ENCODE peak calls at places on chromosomes 3 and 15, in four cellular contexts. One of them, this sample, is unnamed.

GRCh38 chr3:98780343-98780742 is 17.2 kb downstream of the ST3GAL6 start:
- DNase-seq in heart right ventricle: no peak
- DNase-seq in left colon: no peak
- DNase-seq in LHCN-M2: no peak
- DNase-seq in this sample: no peak

GRCh38 chr3:43198791-43199644 is 87.3 kb upstream of the SNRK start:
- DNase-seq in heart right ventricle: no peak
- DNase-seq in left colon: no peak
- DNase-seq in LHCN-M2: no peak
- DNase-seq in this sample: no peak

GRCh38 chr3:58624550-58624949 is 42.0 kb downstream of the FAM3D start:
- DNase-seq in heart right ventricle: no peak
- DNase-seq in left colon: no peak
- DNase-seq in LHCN-M2: no peak
- DNase-seq in this sample: no peak

GRCh38 chr3:133996251-133996661 is 33.5 kb downstream of the SLCO2A1 start:
- DNase-seq in heart right ventricle: no peak
- DNase-seq in left colon: no peak
- DNase-seq in LHCN-M2: no peak
- DNase-seq in this sample: no peak

GRCh38 chr15:57919754-57920153 is 145.8 kb downstream of the ALDH1A2 start:
- DNase-seq in heart right ventricle: no peak
- DNase-seq in left colon: no peak
- DNase-seq in LHCN-M2: no peak
- DNase-seq in this sample: no peak

GRCh38 chr3:163071684-163072083 is 1575.1 kb downstream of the OTOL1 start:
- DNase-seq in heart right ventricle: no peak
- DNase-seq in left colon: no peak
- DNase-seq in LHCN-M2: peak
- DNase-seq in this sample: no peak

GRCh38 chr3:138296639-138297038 is 33.0 kb downstream of the NME9 start:
- DNase-seq in heart right ventricle: no peak
- DNase-seq in left colon: no peak
- DNase-seq in LHCN-M2: no peak
- DNase-seq in this sample: no peak

GRCh38 chr3:123787133-123787532 is 97.0 kb downstream of the MYLK start:
- DNase-seq in heart right ventricle: no peak
- DNase-seq in left colon: peak
- DNase-seq in LHCN-M2: no peak
- DNase-seq in this sample: no peak

GRCh38 chr3:158508481-158508880 is 62.5 kb upstream of the MLF1 start:
- DNase-seq in heart right ventricle: no peak
- DNase-seq in left colon: no peak
- DNase-seq in LHCN-M2: no peak
- DNase-seq in this sample: no peak

GRCh38 chr15:88657326-88658069 is 18.7 kb downstream of the ISG20 start:
- DNase-seq in heart right ventricle: no peak
- DNase-seq in left colon: no peak
- DNase-seq in LHCN-M2: peak
- DNase-seq in this sample: peak

GRCh38 chr15:79091204-79091867 is 756 bp upstream of the RASGRF1 start:
- DNase-seq in heart right ventricle: no peak
- DNase-seq in left colon: no peak
- DNase-seq in LHCN-M2: no peak
- DNase-seq in this sample: peak

GRCh38 chr3:113088616-113089015 is 97.8 kb downstream of the GTPBP8 start:
- DNase-seq in heart right ventricle: no peak
- DNase-seq in left colon: no peak
- DNase-seq in LHCN-M2: no peak
- DNase-seq in this sample: no peak

GRCh38 chr3:20064387-20064786 is 24.1 kb downstream of the KAT2B start:
- DNase-seq in heart right ventricle: no peak
- DNase-seq in left colon: no peak
- DNase-seq in LHCN-M2: no peak
- DNase-seq in this sample: no peak

GRCh38 chr15:62089616-62090015 is 22.8 kb downstream of the C2CD4A start:
- DNase-seq in heart right ventricle: no peak
- DNase-seq in left colon: no peak
- DNase-seq in LHCN-M2: no peak
- DNase-seq in this sample: no peak

GRCh38 chr3:4979401-4980228 is at the start of gene BHLHE40:
- DNase-seq in heart right ventricle: no peak
- DNase-seq in left colon: peak
- DNase-seq in LHCN-M2: no peak
- DNase-seq in this sample: no peak

GRCh38 chr3:111585214-111585613 is 9.9 kb downstream of the ZBED2 start:
- DNase-seq in heart right ventricle: no peak
- DNase-seq in left colon: no peak
- DNase-seq in LHCN-M2: no peak
- DNase-seq in this sample: no peak

GRCh38 chr15:76930831-76931396 is 635 bp upstream of the RCN2 start:
- DNase-seq in heart right ventricle: no peak
- DNase-seq in left colon: no peak
- DNase-seq in LHCN-M2: no peak
- DNase-seq in this sample: no peak

GRCh38 chr3:145902166-145902565 is 258.8 kb downstream of the PLOD2 start:
- DNase-seq in heart right ventricle: no peak
- DNase-seq in left colon: no peak
- DNase-seq in LHCN-M2: no peak
- DNase-seq in this sample: no peak

GRCh38 chr15:57477736-57478522 is 101.6 kb downstream of the CGNL1 start:
- DNase-seq in heart right ventricle: no peak
- DNase-seq in left colon: no peak
- DNase-seq in LHCN-M2: no peak
- DNase-seq in this sample: no peak

This sample was measured in GM12891.